ENCODE peak calls at places on chromosomes 7 and 10, in five cellular contexts. D is HepG2, Q is K562, T is GM12878, K is upper lobe of left lung. Z is an unnamed sample.

GRCh38 chr10:89442347-89442746 is 28.0 kb downstream of the IFIT5 start:
- ATAC-seq in Q (no peak), T (no peak), D (no peak), K (no peak), Z (no peak)

GRCh38 chr10:13925924-13926435 is 339.2 kb downstream of the PRPF18 start:
- ATAC-seq in K (no peak), D (no peak), T (peak), Q (no peak), Z (no peak)

GRCh38 chr10:3919676-3920308 is 134.8 kb upstream of the KLF6 start:
- ATAC-seq in T (no peak), Q (no peak), K (no peak), D (no peak), Z (no peak)

GRCh38 chr7:12137283-12137682 is 73.8 kb upstream of the TMEM106B start:
- ATAC-seq in T (no peak), K (no peak), D (no peak), Q (no peak), Z (no peak)

GRCh38 chr7:47373871-47374451 is 207.9 kb downstream of the TNS3 start:
- ATAC-seq in Q (no peak), K (no peak), T (no peak), D (no peak), Z (no peak)

GRCh38 chr10:97117372-97117771 is 68.4 kb downstream of the SLIT1 start:
- ATAC-seq in K (no peak), D (no peak), T (peak), Q (no peak), Z (no peak)

GRCh38 chr10:60914676-60915075 is 29.3 kb downstream of the RHOBTB1 start:
- ATAC-seq in K (no peak), T (no peak), Q (no peak), D (no peak), Z (peak)

GRCh38 chr7:30904566-30904965 is 7.1 kb upstream of the AQP1 start:
- ATAC-seq in D (no peak), Q (no peak), T (no peak), K (no peak), Z (no peak)

GRCh38 chr7:95527033-95527775 is 41.5 kb downstream of the ASB4 start:
- ATAC-seq in D (peak), Q (peak), T (peak), K (no peak), Z (peak)

GRCh38 chr7:75946207-75946855 is 31.4 kb downstream of the POR start:
- ATAC-seq in Q (no peak), K (peak), T (no peak), D (no peak), Z (no peak)

GRCh38 chr7:138625084-138625848 is 75.9 kb downstream of the SVOPL start:
- ATAC-seq in Q (no peak), D (no peak), T (peak), K (no peak), Z (no peak)

GRCh38 chr10:546971-547590 is 142.4 kb downstream of the DIP2C start:
- ATAC-seq in Q (no peak), D (no peak), T (no peak), K (peak), Z (no peak)

GRCh38 chr7:96014617-96015016 is 242.3 kb downstream of the DYNC1I1 start:
- ATAC-seq in K (no peak), Q (no peak), T (no peak), D (no peak), Z (no peak)

GRCh38 chr7:34539003-34539402 is 119.0 kb upstream of the NPSR1 start:
- ATAC-seq in D (no peak), Q (no peak), T (no peak), K (no peak), Z (no peak)
- TF ChIP-seq EP300 in D (no peak), Q (no peak), T (no peak), K (no peak), Z (no peak)

DNA sequence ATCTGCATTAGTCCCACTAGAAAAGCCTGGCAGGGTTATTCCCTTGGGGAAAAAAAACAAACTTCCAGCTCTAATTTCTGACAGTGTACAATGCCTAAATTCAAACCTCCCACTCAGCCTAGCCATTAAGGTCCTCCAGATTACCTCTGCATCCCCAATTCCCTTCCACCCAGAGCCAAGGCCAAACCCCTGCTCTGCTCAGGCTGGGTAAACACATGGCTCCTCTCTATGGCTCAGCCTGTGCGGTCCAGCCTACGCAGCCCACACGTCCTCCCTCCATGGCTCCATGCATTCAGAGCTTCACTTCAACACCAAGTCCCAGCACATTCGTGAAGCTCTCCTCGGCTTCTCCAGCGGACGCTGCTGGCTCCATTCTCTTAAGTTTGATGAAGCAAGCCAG is 5.2 kb downstream of the DLG5 start:
- ATAC-seq in K (no peak), Q (peak), T (no peak), D (no peak), Z (no peak)
- TF ChIP-seq CTCF in K (no peak), Q (no peak), T (no peak), D (no peak), Z (no peak)

GRCh38 chr10:58651040-58651439 is 138.4 kb downstream of the BICC1 start:
- ATAC-seq in Q (no peak), T (no peak), D (no peak), K (no peak), Z (no peak)
- TF ChIP-seq POLR2AphosphoS5 in Q (no peak), T (no peak), D (no peak), K (no peak), Z (no peak)

GRCh38 chr7:148042935-148043334 is 547.6 kb upstream of the C7orf33 start:
- ATAC-seq in K (no peak), Q (no peak), T (no peak), D (no peak), Z (no peak)
- TF ChIP-seq EP300 in K (no peak), Q (no peak), T (no peak), D (no peak), Z (no peak)

GRCh38 chr7:28364082-28364481 is 48.2 kb upstream of the CREB5 start:
- ATAC-seq in T (no peak), Q (no peak), K (no peak), D (no peak), Z (no peak)
- TF ChIP-seq CTCF in T (peak), Q (no peak), K (no peak), D (no peak), Z (no peak)

GRCh38 chr10:10699427-10699826 is 318.2 kb upstream of the CELF2 start:
- ATAC-seq in T (no peak), K (no peak), Q (no peak), D (no peak), Z (no peak)
- TF ChIP-seq POLR2AphosphoS5 in T (no peak), K (no peak), Q (no peak), D (no peak), Z (no peak)

GRCh38 chr10:30977385-30977784 is 54.3 kb downstream of the ZNF438 start:
- ATAC-seq in D (no peak), K (no peak), Q (no peak), T (no peak), Z (no peak)

GRCh38 chr10:30979956-30980355 is 51.7 kb downstream of the ZNF438 start:
- ATAC-seq in D (no peak), T (no peak), K (no peak), Q (no peak), Z (no peak)

GRCh38 chr10:30984563-30985328 is 46.9 kb downstream of the ZNF438 start:
- ATAC-seq in D (no peak), T (no peak), K (no peak), Q (no peak), Z (no peak)

GRCh38 chr10:30985552-30985951 is 46.1 kb downstream of the ZNF438 start:
- ATAC-seq in D (no peak), Q (no peak), K (no peak), T (no peak), Z (no peak)

DNA sequence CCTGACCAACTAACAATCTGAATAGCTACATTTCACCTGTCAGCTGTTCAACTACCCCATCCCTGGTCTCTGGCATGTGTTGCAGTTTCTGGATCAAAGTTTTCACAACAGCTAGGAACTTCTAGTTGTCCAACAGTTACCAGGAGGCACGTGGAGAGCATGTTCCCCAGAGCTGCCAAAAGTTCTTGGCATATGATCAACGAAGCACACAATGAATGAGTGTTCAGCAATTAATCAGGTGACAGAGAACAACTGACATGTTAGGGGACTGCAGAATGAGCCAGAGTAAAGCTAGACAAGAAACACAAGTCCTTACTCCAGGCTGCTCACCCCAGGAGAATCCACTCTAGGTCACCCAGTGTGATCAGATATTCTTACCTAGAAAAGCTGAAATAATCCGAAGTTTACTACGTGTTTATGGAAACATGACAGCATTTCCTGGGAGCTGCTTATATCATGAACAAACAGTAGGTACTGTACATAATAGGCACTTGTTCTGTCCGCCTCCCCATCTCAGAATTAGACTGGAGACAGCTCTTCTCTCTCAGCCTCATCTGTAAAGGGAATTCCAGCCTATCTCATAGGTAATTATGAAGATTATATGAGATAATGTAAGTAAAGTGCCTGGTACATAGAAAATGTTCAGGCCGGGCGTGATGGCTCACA is 50.6 kb downstream of the ZNF438 start:
- ATAC-seq in D (no peak), T (no peak), K (peak), Q (no peak), Z (peak)
- TF ChIP-seq EP300 in D (no peak), T (no peak), K (peak), Q (no peak), Z (no peak)

DNA sequence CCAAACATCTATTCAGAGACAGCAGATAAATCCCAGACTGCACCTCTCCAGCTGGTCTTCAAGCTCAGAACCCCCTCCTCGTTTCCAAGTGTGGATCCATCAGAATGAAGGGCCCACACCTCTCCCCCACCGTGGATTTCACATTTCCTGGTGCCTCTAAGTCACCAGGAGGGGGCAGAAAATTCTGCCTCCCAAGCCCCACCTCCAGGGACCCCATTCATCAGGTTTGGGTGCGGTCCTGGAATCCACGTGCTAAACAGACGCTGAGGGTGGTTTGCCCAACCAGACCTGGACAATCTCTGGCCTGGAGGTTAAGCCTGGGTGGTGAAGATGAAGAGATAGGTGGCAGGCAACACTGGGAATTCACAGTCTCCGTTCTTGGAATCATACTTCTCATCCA is 92.4 kb downstream of the WDR11 start:
- ATAC-seq in Q (no peak), T (no peak), K (no peak), D (peak), Z (no peak)
- TF ChIP-seq CTCF in Q (no peak), T (no peak), K (no peak), D (no peak), Z (no peak)

GRCh38 chr7:55127135-55127551 is 108.3 kb downstream of the EGFR start:
- ATAC-seq in D (no peak), Q (no peak), T (no peak), K (no peak), Z (no peak)

GRCh38 chr7:55129409-55130078 is 110.7 kb downstream of the EGFR start:
- ATAC-seq in Q (no peak), D (no peak), K (no peak), T (no peak), Z (no peak)

GRCh38 chr7:55130079-55130476 is 111.3 kb downstream of the EGFR start:
- ATAC-seq in T (no peak), K (no peak), D (no peak), Q (no peak), Z (peak)

GRCh38 chr7:55127622-55128081 is 108.8 kb downstream of the EGFR start:
- ATAC-seq in T (no peak), D (no peak), K (peak), Q (no peak), Z (no peak)

GRCh38 chr7:55128693-55129394 is 110.0 kb downstream of the EGFR start:
- ATAC-seq in D (no peak), T (no peak), K (no peak), Q (no peak), Z (no peak)
- TF ChIP-seq POLR2AphosphoS5 in D (no peak), T (no peak), K (no peak), Q (no peak), Z (peak)